ENCODE peak calls at places on chromosomes 6 and 20, in six cellular contexts. One of them, this sample, is unnamed.

GRCh38 chr6:112253505-112253841 is 894 bp downstream of the LAMA4 start:
- DNase-seq in cardiac muscle cell: no peak
- DNase-seq in fibroblast of the aortic adventitia: no peak
- DNase-seq in activated CD8-positive, alpha-beta memory T cell treated with anti-CD3 and anti-CD28 coated beads for 1 hour: no peak
- DNase-seq in upper lobe of right lung: no peak
- DNase-seq in neural crest cell: no peak
- DNase-seq in this sample: peak

GRCh38 chr6:80531676-80532619 is 425.5 kb downstream of the BCKDHB start:
- DNase-seq in activated CD8-positive, alpha-beta memory T cell treated with anti-CD3 and anti-CD28 coated beads for 1 hour: no peak
- DNase-seq in cardiac muscle cell: peak
- DNase-seq in fibroblast of the aortic adventitia: peak
- DNase-seq in upper lobe of right lung: no peak
- DNase-seq in neural crest cell: no peak
- DNase-seq in this sample: no peak

GRCh38 chr6:108955329-108955949 is 107.2 kb downstream of the ARMC2 start:
- DNase-seq in upper lobe of right lung: no peak
- DNase-seq in fibroblast of the aortic adventitia: no peak
- DNase-seq in cardiac muscle cell: no peak
- DNase-seq in activated CD8-positive, alpha-beta memory T cell treated with anti-CD3 and anti-CD28 coated beads for 1 hour: no peak
- DNase-seq in neural crest cell: no peak
- DNase-seq in this sample: no peak

GRCh38 chr6:105270511-105270910 is 90.7 kb upstream of the POPDC3 start:
- DNase-seq in cardiac muscle cell: no peak
- DNase-seq in activated CD8-positive, alpha-beta memory T cell treated with anti-CD3 and anti-CD28 coated beads for 1 hour: no peak
- DNase-seq in fibroblast of the aortic adventitia: peak
- DNase-seq in upper lobe of right lung: no peak
- DNase-seq in neural crest cell: no peak
- DNase-seq in this sample: no peak

GRCh38 chr6:14231546-14232280 is 114.1 kb downstream of the CD83 start:
- DNase-seq in cardiac muscle cell: no peak
- DNase-seq in activated CD8-positive, alpha-beta memory T cell treated with anti-CD3 and anti-CD28 coated beads for 1 hour: no peak
- DNase-seq in fibroblast of the aortic adventitia: no peak
- DNase-seq in upper lobe of right lung: no peak
- DNase-seq in neural crest cell: no peak
- DNase-seq in this sample: peak

GRCh38 chr6:108803982-108804490 is 44.2 kb upstream of the ARMC2 start:
- DNase-seq in upper lobe of right lung: no peak
- DNase-seq in cardiac muscle cell: no peak
- DNase-seq in fibroblast of the aortic adventitia: no peak
- DNase-seq in neural crest cell: no peak
- DNase-seq in activated CD8-positive, alpha-beta memory T cell treated with anti-CD3 and anti-CD28 coated beads for 1 hour: no peak
- DNase-seq in this sample: no peak

GRCh38 chr6:152458648-152459047 is 178.5 kb downstream of the SYNE1 start:
- DNase-seq in upper lobe of right lung: no peak
- DNase-seq in cardiac muscle cell: peak
- DNase-seq in neural crest cell: no peak
- DNase-seq in fibroblast of the aortic adventitia: peak
- DNase-seq in activated CD8-positive, alpha-beta memory T cell treated with anti-CD3 and anti-CD28 coated beads for 1 hour: no peak
- DNase-seq in this sample: peak

GRCh38 chr20:31833130-31833930 is 12.1 kb downstream of the FOXS1 start:
- DNase-seq in cardiac muscle cell: peak
- DNase-seq in upper lobe of right lung: no peak
- DNase-seq in fibroblast of the aortic adventitia: peak
- DNase-seq in neural crest cell: peak
- DNase-seq in activated CD8-positive, alpha-beta memory T cell treated with anti-CD3 and anti-CD28 coated beads for 1 hour: no peak
- DNase-seq in this sample: peak

GRCh38 chr6:123456836-123457235 is 179.9 kb downstream of the TRDN start:
- DNase-seq in fibroblast of the aortic adventitia: no peak
- DNase-seq in cardiac muscle cell: no peak
- DNase-seq in upper lobe of right lung: no peak
- DNase-seq in neural crest cell: no peak
- DNase-seq in activated CD8-positive, alpha-beta memory T cell treated with anti-CD3 and anti-CD28 coated beads for 1 hour: no peak
- DNase-seq in this sample: no peak

GRCh38 chr6:136586295-136586694 is 36.1 kb upstream of the MAP7 start:
- DNase-seq in neural crest cell: no peak
- DNase-seq in fibroblast of the aortic adventitia: peak
- DNase-seq in cardiac muscle cell: peak
- DNase-seq in activated CD8-positive, alpha-beta memory T cell treated with anti-CD3 and anti-CD28 coated beads for 1 hour: no peak
- DNase-seq in upper lobe of right lung: no peak
- DNase-seq in this sample: no peak

GRCh38 chr6:45759134-45759849 is 256.4 kb downstream of the CLIC5 start:
- DNase-seq in activated CD8-positive, alpha-beta memory T cell treated with anti-CD3 and anti-CD28 coated beads for 1 hour: no peak
- DNase-seq in cardiac muscle cell: no peak
- DNase-seq in fibroblast of the aortic adventitia: peak
- DNase-seq in neural crest cell: no peak
- DNase-seq in upper lobe of right lung: no peak
- DNase-seq in this sample: no peak

GRCh38 chr6:53474010-53474409 is 70.9 kb downstream of the GCLC start:
- DNase-seq in cardiac muscle cell: no peak
- DNase-seq in activated CD8-positive, alpha-beta memory T cell treated with anti-CD3 and anti-CD28 coated beads for 1 hour: no peak
- DNase-seq in upper lobe of right lung: no peak
- DNase-seq in neural crest cell: no peak
- DNase-seq in fibroblast of the aortic adventitia: no peak
- DNase-seq in this sample: no peak

GRCh38 chr20:53737404-53738038 is 143.9 kb upstream of the ZNF217 start:
- DNase-seq in upper lobe of right lung: no peak
- DNase-seq in neural crest cell: no peak
- DNase-seq in cardiac muscle cell: peak
- DNase-seq in activated CD8-positive, alpha-beta memory T cell treated with anti-CD3 and anti-CD28 coated beads for 1 hour: no peak
- DNase-seq in fibroblast of the aortic adventitia: no peak
- DNase-seq in this sample: no peak

GRCh38 chr6:46954819-46955520 is 33.2 kb upstream of the ADGRF5 start:
- DNase-seq in activated CD8-positive, alpha-beta memory T cell treated with anti-CD3 and anti-CD28 coated beads for 1 hour: no peak
- DNase-seq in neural crest cell: no peak
- DNase-seq in fibroblast of the aortic adventitia: no peak
- DNase-seq in upper lobe of right lung: no peak
- DNase-seq in cardiac muscle cell: no peak
- DNase-seq in this sample: no peak

GRCh38 chr20:19828233-19828632 is 70.2 kb downstream of the RIN2 start:
- DNase-seq in cardiac muscle cell: no peak
- DNase-seq in activated CD8-positive, alpha-beta memory T cell treated with anti-CD3 and anti-CD28 coated beads for 1 hour: no peak
- DNase-seq in neural crest cell: no peak
- DNase-seq in upper lobe of right lung: no peak
- DNase-seq in fibroblast of the aortic adventitia: no peak
- DNase-seq in this sample: no peak

GRCh38 chr20:50116368-50116999 is 3.5 kb upstream of the UBE2V1 start:
- DNase-seq in cardiac muscle cell: no peak
- DNase-seq in neural crest cell: no peak
- DNase-seq in upper lobe of right lung: no peak
- DNase-seq in activated CD8-positive, alpha-beta memory T cell treated with anti-CD3 and anti-CD28 coated beads for 1 hour: no peak
- DNase-seq in fibroblast of the aortic adventitia: no peak
- DNase-seq in this sample: no peak

This sample was measured in body of pancreas.